ENCODE peak calls at places on chromosome 19, in four cellular contexts. G is uterus, T is lung, M is fibroblast of lung. L is an unnamed sample. For H3K4me1, the result is how much of the 10 kb centered on the place peaks cover.

GRCh38 chr19:14475251-14476073 is at the start of gene PTGER1:
- DNase-seq in M (peak), G (no peak), T (no peak), L (no peak)

GRCh38 chr19:46602392-46603194 is 1.5 kb downstream of the CALM3 start:
- DNase-seq in G (peak), M (no peak), T (no peak), L (no peak)

GRCh38 chr19:18070181-18070580 is 16.6 kb downstream of the IL12RB1 start:
- DNase-seq in T (no peak), G (no peak), M (no peak), L (no peak)

GRCh38 chr19:38173324-38174041 is 50.5 kb downstream of the DPF1 start:
- DNase-seq in G (no peak), T (no peak), M (peak), L (peak)

GRCh38 chr19:35549174-35549788 is 3.9 kb downstream of the TMEM147 start:
- DNase-seq in M (peak), G (peak), T (peak), L (peak)

GRCh38 chr19:47608908-47609879 is at the start of gene BICRA:
- DNase-seq in M (peak), G (peak), T (peak), L (peak)

GRCh38 chr19:49145485-49146407 is 9.4 kb downstream of the HRC start:
- DNase-seq in T (peak), G (peak), M (peak), L (peak)

GRCh38 chr19:2239173-2239572 is 2.5 kb downstream of the SF3A2 start:
- DNase-seq in G (no peak), M (no peak), T (no peak), L (no peak)

GRCh38 chr19:58367698-58368454 is 5.3 kb upstream of the ZNF497 start:
- DNase-seq in T (no peak), G (no peak), M (no peak), L (no peak)

GRCh38 chr19:16750081-16750480 is 30.4 kb downstream of the NWD1 start:
- DNase-seq in G (no peak), M (no peak), T (no peak), L (no peak)
- H3K4me3 ChIP-seq in G (no peak), M (no peak), T (no peak), L (no peak)

GRCh38 chr19:6312018-6312417 is 21.4 kb downstream of the ACER1 start:
- DNase-seq in M (no peak), G (no peak), T (no peak), L (no peak)
- TF ChIP-seq CTCF in M (no peak), G (no peak), T (no peak), L (no peak)

GRCh38 chr19:34310494-34310981 is 54.5 kb upstream of the GPI start:
- DNase-seq in T (no peak), G (no peak), M (no peak), L (no peak)
- H3K4me1 ChIP-seq in T (under half), G (under half), M (under half), L (under half)

GRCh38 chr19:53992211-53992610 is 774 bp downstream of the CACNG6 start:
- DNase-seq in M (no peak), G (no peak), T (no peak), L (no peak)

GRCh38 chr19:53992815-53993214 is 1.4 kb downstream of the CACNG6 start:
- DNase-seq in G (no peak), T (no peak), M (no peak), L (no peak)

GRCh38 chr19:53989600-53990533 is 1.6 kb upstream of the CACNG6 start:
- DNase-seq in T (no peak), M (no peak), G (no peak), L (no peak)

GRCh38 chr19:53993448-53993847 is 2.0 kb downstream of the CACNG6 start:
- DNase-seq in M (no peak), G (no peak), T (no peak), L (no peak)

GRCh38 chr19:53991224-53992113 is at the start of gene CACNG6:
- DNase-seq in T (peak), G (no peak), M (no peak), L (no peak)
- H3K4me3 ChIP-seq in T (peak), G (no peak), M (no peak), L (no peak)

GRCh38 chr19:13091400-13092161 is 11.1 kb downstream of the LYL1 start:
- DNase-seq in T (no peak), M (peak), G (peak), L (no peak)
- TF ChIP-seq CTCF in T (no peak), M (no peak), G (no peak), L (no peak)

DNA sequence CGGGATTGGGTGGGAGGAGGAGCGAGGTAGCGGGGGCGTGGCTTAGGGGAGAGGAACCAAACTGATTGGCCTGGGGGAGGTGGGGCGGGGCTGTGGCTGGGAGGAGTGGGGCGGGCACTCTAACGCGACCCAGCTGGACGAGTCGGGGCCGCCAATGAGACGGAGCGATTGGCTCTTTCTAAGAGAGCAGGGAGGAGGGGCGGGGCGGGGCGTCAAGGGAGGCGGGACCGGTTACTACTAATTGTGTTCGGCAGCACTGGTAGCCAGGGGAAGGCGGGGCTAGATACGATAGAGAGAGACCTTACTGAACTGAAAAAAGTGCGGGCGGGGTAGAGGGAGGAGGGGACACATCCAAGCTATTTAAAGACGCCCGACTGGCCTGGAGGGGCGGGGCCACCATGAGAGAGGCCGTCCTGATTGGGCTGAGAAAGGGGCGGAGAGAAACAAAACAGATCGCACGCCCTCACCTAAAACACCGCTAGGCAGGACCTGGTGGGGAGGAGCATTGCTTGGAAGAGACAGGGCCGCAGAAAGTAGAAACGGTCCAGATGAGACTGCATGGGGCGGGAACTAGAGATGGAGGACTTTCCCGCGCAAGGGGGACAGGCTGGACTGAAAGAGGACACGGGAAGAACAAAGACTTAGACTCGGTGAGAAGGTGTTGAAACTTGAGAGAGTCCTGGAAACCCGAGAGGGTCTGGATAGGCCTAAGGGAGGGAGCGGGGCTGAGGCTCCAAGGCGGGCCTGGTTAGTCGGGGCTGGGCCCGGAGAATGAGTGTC is at the start of gene KCNC3:
- DNase-seq in M (peak), T (peak), G (peak), L (peak)
- H3K4me1 ChIP-seq in M (under half), T (under half), G (under half), L (under half)

GRCh38 chr19:6533746-6534418 is 3.1 kb downstream of the TNFSF9 start:
- DNase-seq in T (no peak), M (no peak), G (no peak), L (no peak)

GRCh38 chr19:6536138-6536671 is 5.4 kb downstream of the TNFSF9 start:
- DNase-seq in G (no peak), T (peak), M (no peak), L (peak)

GRCh38 chr19:6533000-6533328 is 2.1 kb downstream of the TNFSF9 start:
- DNase-seq in G (no peak), M (no peak), T (no peak), L (no peak)

GRCh38 chr19:6535558-6536137 is 4.8 kb downstream of the TNFSF9 start:
- DNase-seq in T (no peak), M (no peak), G (no peak), L (no peak)

GRCh38 chr19:6534451-6535093 is 3.7 kb downstream of the TNFSF9 start:
- DNase-seq in M (no peak), T (no peak), G (no peak), L (peak)
- H3K4me3 ChIP-seq in M (no peak), T (no peak), G (no peak), L (no peak)

GRCh38 chr19:19343016-19343362 is 22.4 kb downstream of the MAU2 start:
- DNase-seq in M (no peak), T (no peak), G (no peak), L (no peak)
- TF ChIP-seq CTCF in M (no peak), T (no peak), G (no peak), L (no peak)